ENCODE peak calls at places on chromosomes 4 and X, in seven cellular contexts. C is tibial nerve, O is adrenal gland, W is A549, T is K562, K is HCT116, P is transverse colon. Y is an unnamed sample.

GRCh38 chr4:120870279-120870673 is 52.2 kb downstream of the PRDM5 start:
- DNase-seq in W (no peak), T (no peak), P (no peak), O (no peak), K (no peak), C (no peak), Y (no peak)

GRCh38 chrX:149903889-149904748 is 23.1 kb downstream of the MAGEA8 start:
- DNase-seq in K (no peak), C (no peak), W (peak), O (no peak), P (no peak), T (peak), Y (no peak)

GRCh38 chrX:22351966-22352365 is 79.3 kb downstream of the CBLL2 start:
- DNase-seq in P (no peak), T (no peak), O (no peak), C (no peak), K (no peak), W (no peak), Y (no peak)

GRCh38 chr4:100117749-100118148 is 72.5 kb downstream of the DDIT4L start:
- DNase-seq in K (no peak), C (no peak), T (no peak), W (no peak), P (no peak), O (no peak), Y (no peak)

GRCh38 chr4:159278399-159278798 is 175.5 kb downstream of the RAPGEF2 start:
- DNase-seq in C (no peak), T (no peak), P (no peak), W (no peak), K (no peak), O (no peak), Y (no peak)

GRCh38 chrX:66200855-66201795 is 37.1 kb downstream of the HEPH start:
- DNase-seq in T (no peak), O (no peak), P (peak), C (no peak), K (no peak), W (no peak), Y (no peak)

GRCh38 chrX:12443534-12444098 is 305.3 kb downstream of the FRMPD4 start:
- DNase-seq in T (no peak), W (no peak), K (no peak), P (no peak), C (no peak), O (no peak), Y (no peak)

GRCh38 chr4:21802406-21802805 is 146.2 kb downstream of the KCNIP4 start:
- DNase-seq in O (no peak), T (no peak), W (peak), P (no peak), C (no peak), K (no peak), Y (no peak)

GRCh38 chrX:3712080-3712869 is 1.2 kb downstream of the PRKX start:
- DNase-seq in O (no peak), K (no peak), C (no peak), P (peak), T (peak), W (no peak), Y (no peak)

GRCh38 chr4:177596991-177597390 is 154.8 kb upstream of the AGA start:
- DNase-seq in K (no peak), C (no peak), O (no peak), T (no peak), P (no peak), W (no peak), Y (no peak)

GRCh38 chr4:21097026-21097425 is 396.8 kb downstream of the PACRGL start:
- DNase-seq in K (no peak), T (no peak), P (no peak), W (no peak), C (no peak), O (no peak), Y (no peak)

GRCh38 chr4:175346381-175346780 is 428.2 kb downstream of the ADAM29 start:
- DNase-seq in K (no peak), O (no peak), T (no peak), W (no peak), C (no peak), P (no peak), Y (no peak)

GRCh38 chrX:18674417-18674787 is 2.5 kb upstream of the RS1 start:
- DNase-seq in K (no peak), P (peak), O (peak), W (peak), T (peak), C (no peak), Y (no peak)

GRCh38 chr4:81527115-81527514 is 55.4 kb upstream of the RASGEF1B start:
- DNase-seq in K (no peak), W (no peak), T (no peak), P (no peak), O (no peak), C (no peak), Y (no peak)

GRCh38 chrX:94830717-94831116 is 1156.7 kb downstream of the FAM133A start:
- DNase-seq in T (no peak), K (no peak), W (no peak), P (no peak), O (no peak), C (no peak), Y (no peak)

GRCh38 chrX:47156611-47157520 is 11.8 kb downstream of the RBM10 start:
- DNase-seq in W (no peak), C (no peak), T (peak), K (no peak), P (no peak), O (no peak), Y (no peak)

GRCh38 chrX:13151806-13152510 is 107.5 kb upstream of the FAM9C start:
- DNase-seq in W (no peak), T (no peak), P (no peak), O (no peak), K (no peak), C (no peak), Y (no peak)

GRCh38 chr4:43843501-43843900 is 605.1 kb downstream of the KCTD8 start:
- DNase-seq in K (no peak), W (no peak), O (no peak), P (no peak), C (no peak), T (no peak), Y (no peak)

DNA sequence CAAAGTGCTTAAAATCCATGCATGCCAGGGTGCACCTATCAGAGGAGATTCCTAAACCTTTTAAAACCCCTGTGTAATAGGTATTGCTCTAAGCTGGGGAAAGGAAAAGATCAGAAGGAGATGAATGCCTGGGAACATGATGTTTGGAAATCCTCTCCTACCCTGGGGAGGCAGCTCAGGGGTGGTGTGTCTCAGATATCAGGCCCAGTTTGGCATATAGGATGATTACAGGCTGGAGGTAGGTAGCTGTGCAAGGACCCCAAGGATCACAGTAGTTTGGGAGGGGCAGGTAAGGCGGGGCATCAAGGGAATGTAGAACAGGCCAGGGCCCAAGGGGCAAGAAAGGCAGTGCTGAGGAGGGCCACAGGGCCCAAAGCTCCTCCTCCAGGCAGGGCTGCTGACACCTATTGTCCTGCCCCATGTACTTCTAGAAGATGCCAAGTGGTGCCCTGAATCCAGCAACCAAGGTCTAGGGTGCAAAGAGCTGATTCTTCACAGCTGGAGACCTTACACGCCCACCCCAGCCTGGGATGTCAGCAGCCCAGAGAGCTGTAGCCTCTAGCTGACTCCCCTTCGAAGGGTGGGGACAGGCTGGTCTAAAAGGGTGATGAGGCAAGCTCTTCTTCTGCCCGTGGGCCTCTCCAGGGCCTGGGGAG is 17.6 kb downstream of the SASH3 start:
- DNase-seq in C (no peak), O (no peak), W (no peak), K (no peak), T (no peak), P (no peak), Y (no peak)
- TF ChIP-seq POLR2A in C (no peak), O (no peak), W (no peak), K (no peak), T (no peak), P (no peak), Y (no peak)

DNA sequence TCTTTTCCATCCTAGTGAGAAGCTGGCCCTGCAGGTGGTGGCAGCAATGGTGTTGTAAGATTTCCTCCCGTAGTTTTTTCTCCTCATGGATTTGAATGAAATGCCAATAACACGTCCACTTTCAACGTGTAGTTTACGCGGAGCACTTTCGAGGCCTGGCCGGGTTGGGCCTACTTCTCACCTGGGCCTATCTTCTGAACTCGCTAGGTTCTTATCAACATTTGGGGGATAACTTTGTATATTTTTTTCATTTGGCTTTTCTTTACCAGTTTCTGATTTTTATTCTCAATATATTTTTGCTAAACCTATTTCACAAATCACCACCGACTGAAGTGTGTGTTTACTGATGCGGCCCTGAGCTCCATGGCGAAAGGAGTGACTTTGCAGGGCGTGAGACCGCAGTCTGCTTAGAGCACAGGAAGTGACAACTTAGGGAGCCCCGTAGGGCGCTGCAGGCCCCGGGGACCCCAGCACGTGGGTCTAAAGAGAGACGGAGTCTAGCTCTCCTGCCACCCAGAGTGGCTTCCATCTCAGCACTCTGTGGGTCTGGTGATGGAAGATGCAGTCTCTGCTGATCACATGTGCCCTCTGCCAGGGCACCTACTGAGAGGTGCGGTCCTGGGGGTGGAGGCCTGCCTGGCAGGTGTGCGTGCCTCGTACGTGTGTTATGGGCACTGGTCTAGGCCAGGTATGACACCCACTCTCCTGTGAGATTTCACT is 29.1 kb downstream of the NELFA start:
- DNase-seq in C (no peak), T (no peak), K (no peak), W (no peak), P (no peak), O (no peak), Y (no peak)
- TF ChIP-seq POLR2A in C (no peak), T (peak), K (no peak), W (no peak), P (no peak), O (no peak), Y (no peak)

GRCh38 chr4:145130130-145130529 is 32.0 kb downstream of the ABCE1 start:
- DNase-seq in P (no peak), C (no peak), T (no peak), O (no peak), K (no peak), W (no peak), Y (no peak)
- TF ChIP-seq POLR2A in P (no peak), C (no peak), T (peak), O (no peak), K (no peak), W (no peak), Y (no peak)

GRCh38 chr4:14566518-14566917 is 435.8 kb upstream of the CPEB2 start:
- DNase-seq in W (no peak), C (no peak), P (no peak), K (no peak), O (no peak), T (no peak), Y (no peak)

GRCh38 chr4:14559641-14560040 is 442.6 kb upstream of the CPEB2 start:
- DNase-seq in W (no peak), O (no peak), K (no peak), T (no peak), C (no peak), P (no peak), Y (no peak)

GRCh38 chr4:14562901-14563300 is 439.4 kb upstream of the CPEB2 start:
- DNase-seq in C (no peak), W (no peak), P (no peak), K (no peak), O (no peak), T (no peak), Y (no peak)

GRCh38 chr4:14564281-14564680 is 438.0 kb upstream of the CPEB2 start:
- DNase-seq in T (no peak), P (no peak), C (no peak), W (no peak), O (no peak), K (no peak), Y (no peak)

DNA sequence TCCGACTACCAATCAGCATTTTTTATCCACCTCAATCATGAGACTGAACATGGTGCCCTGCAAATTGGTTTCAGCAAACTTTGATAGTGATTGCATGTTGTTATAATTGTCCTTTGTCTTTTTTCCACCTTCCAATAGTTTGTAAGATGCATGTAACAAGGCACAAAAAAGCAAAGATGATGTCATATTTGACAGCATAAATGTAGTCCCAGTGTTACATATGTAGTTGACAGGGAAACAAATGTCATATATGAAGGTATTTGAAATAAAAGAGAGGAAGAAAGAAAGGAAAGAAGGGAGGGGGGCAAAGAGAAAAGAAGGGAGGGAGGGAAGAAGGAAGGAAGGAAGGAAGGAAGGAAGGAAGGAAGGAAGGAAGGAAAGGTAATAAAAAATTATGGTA is 441.7 kb upstream of the CPEB2 start:
- DNase-seq in W (no peak), K (no peak), T (no peak), O (no peak), C (no peak), P (no peak), Y (no peak)
- TF ChIP-seq POLR2A in W (no peak), K (no peak), T (no peak), O (no peak), C (no peak), P (no peak), Y (no peak)

DNA sequence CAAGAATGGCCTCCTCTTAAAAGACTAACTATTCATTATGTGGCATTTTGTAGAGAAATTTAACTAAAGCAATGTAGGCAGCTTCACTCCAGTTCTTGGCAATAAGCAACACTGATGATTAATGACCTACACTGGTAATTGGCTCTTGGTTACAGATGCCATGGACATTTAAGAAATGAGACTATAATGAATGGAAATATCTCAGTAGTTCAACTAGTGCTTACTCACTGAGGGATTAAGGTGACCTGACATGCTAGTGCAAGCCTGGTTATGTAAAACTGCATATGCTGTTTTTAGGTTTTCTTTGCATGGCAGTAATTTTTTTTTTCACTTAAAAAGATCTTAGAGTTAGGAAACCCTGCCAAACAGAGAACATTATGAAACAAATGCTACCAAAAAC is 152.7 kb upstream of the AADAT start:
- DNase-seq in C (no peak), O (no peak), W (no peak), P (no peak), T (no peak), K (no peak), Y (no peak)
- TF ChIP-seq POLR2A in C (no peak), O (no peak), W (no peak), P (no peak), T (no peak), K (no peak), Y (no peak)

GRCh38 chrX:129900054-129900453 is 5.9 kb upstream of the UTP14A start:
- DNase-seq in T (no peak), P (no peak), K (no peak), O (no peak), C (no peak), W (no peak), Y (no peak)

GRCh38 chrX:129908636-129909035 is 2.7 kb downstream of the UTP14A start:
- DNase-seq in O (no peak), C (no peak), K (peak), W (no peak), T (no peak), P (no peak), Y (no peak)

DNA sequence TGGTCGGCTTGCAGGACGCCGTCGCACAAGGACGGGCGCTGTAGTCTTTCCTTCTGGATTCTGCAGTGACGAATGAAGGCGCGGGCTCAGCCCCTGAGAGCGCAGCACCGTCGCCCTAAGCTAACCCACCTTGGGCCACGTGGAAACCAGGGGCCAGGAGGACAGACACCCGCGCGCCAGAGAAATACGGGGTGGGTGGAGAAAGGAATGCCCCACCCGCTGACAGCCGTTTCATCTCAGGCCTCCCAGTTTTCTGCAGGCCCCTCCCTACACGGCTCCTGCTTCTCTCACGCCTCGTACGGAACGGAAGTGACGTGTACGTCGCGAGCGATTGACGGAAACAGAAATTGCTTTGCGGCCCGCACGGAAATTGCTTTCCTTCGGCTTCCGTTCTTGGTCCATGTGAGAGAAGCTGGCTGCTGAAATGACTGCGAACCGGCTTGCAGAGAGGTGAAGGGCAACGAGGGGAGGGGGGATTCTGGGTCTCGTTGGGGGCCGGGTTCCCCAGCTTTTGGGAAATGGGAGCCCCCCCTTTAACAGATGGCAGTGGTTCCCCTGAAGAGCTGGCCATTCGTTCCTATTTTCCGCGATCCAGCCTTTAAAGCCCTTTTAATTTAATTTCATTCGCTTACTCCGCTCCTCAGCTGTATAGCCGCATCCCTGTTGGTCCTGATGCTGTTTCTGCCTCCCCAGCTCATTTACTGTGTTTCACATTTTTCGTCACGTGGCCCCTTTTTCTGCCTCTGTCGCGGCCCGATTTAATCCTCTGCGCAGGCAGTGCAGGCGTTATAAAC is at the start of gene UTP14A:
- DNase-seq in C (peak), K (peak), T (peak), O (peak), P (peak), W (peak), Y (peak)
- TF ChIP-seq POLR2A in C (peak), K (peak), T (peak), O (no peak), P (peak), W (peak), Y (peak)

DNA sequence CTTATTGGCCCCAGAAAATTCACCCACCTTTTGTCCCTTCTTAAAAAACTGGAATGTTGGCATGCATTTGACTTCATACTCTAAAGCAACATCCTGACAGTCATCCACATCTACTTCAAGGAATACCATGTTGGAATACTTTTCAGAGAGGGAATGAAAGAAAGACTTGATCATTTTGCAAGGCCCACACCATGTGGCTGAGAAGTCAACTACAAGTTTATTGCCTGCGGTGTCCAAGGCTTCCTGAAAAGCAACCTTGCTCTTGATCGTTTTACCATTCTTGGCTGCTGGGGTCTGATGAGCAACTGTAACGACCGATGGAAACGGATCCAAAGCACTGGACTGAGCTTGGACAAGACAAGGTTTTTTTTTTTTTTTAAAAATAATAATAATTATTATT is 9.3 kb downstream of the SEPTIN11 start:
- DNase-seq in O (no peak), K (no peak), W (no peak), P (no peak), T (no peak), C (no peak), Y (no peak)
- TF ChIP-seq POLR2A in O (no peak), K (no peak), W (no peak), P (no peak), T (no peak), C (no peak), Y (no peak)